ENCODE peak calls at places on chromosomes 2 and 18, in nine cellular contexts. One of them, this sample, is unnamed.

GRCh38 chr2:33084433-33084832 is 137.7 kb downstream of the LTBP1 start:
- DNase-seq in cardiac muscle cell: no peak
- DNase-seq in Kasumi-1: no peak
- DNase-seq in naive thymus-derived CD4-positive, alpha-beta T cell: no peak
- DNase-seq in NCI-H345: no peak
- DNase-seq in fibroblast of pulmonary artery: no peak
- DNase-seq in smooth muscle cell of the brain vasculature: no peak
- DNase-seq in body of pancreas: no peak
- DNase-seq in H54: no peak
- DNase-seq in this sample: no peak

GRCh38 chr2:70061317-70061716 is 26.0 kb upstream of the PCBP1 start:
- DNase-seq in body of pancreas: no peak
- DNase-seq in cardiac muscle cell: no peak
- DNase-seq in NCI-H345: no peak
- DNase-seq in naive thymus-derived CD4-positive, alpha-beta T cell: no peak
- DNase-seq in Kasumi-1: no peak
- DNase-seq in smooth muscle cell of the brain vasculature: no peak
- DNase-seq in fibroblast of pulmonary artery: no peak
- DNase-seq in H54: no peak
- DNase-seq in this sample: no peak

GRCh38 chr2:239607795-239608171 is 207.0 kb upstream of the HDAC4 start:
- DNase-seq in cardiac muscle cell: no peak
- DNase-seq in NCI-H345: no peak
- DNase-seq in smooth muscle cell of the brain vasculature: no peak
- DNase-seq in naive thymus-derived CD4-positive, alpha-beta T cell: no peak
- DNase-seq in body of pancreas: no peak
- DNase-seq in H54: no peak
- DNase-seq in fibroblast of pulmonary artery: no peak
- DNase-seq in Kasumi-1: no peak
- DNase-seq in this sample: no peak

GRCh38 chr18:45197526-45197970 is 417.7 kb upstream of the SLC14A2 start:
- DNase-seq in Kasumi-1: no peak
- DNase-seq in fibroblast of pulmonary artery: peak
- DNase-seq in H54: peak
- DNase-seq in body of pancreas: no peak
- DNase-seq in smooth muscle cell of the brain vasculature: no peak
- DNase-seq in cardiac muscle cell: peak
- DNase-seq in NCI-H345: peak
- DNase-seq in naive thymus-derived CD4-positive, alpha-beta T cell: no peak
- DNase-seq in this sample: peak

GRCh38 chr2:8197825-8198224 is 484.0 kb upstream of the ID2 start:
- DNase-seq in body of pancreas: no peak
- DNase-seq in NCI-H345: no peak
- DNase-seq in Kasumi-1: no peak
- DNase-seq in H54: no peak
- DNase-seq in naive thymus-derived CD4-positive, alpha-beta T cell: no peak
- DNase-seq in smooth muscle cell of the brain vasculature: no peak
- DNase-seq in fibroblast of pulmonary artery: no peak
- DNase-seq in cardiac muscle cell: no peak
- DNase-seq in this sample: no peak

GRCh38 chr2:186347472-186347871 is 138.6 kb upstream of the ZC3H15 start:
- DNase-seq in cardiac muscle cell: peak
- DNase-seq in NCI-H345: no peak
- DNase-seq in fibroblast of pulmonary artery: peak
- DNase-seq in naive thymus-derived CD4-positive, alpha-beta T cell: no peak
- DNase-seq in body of pancreas: no peak
- DNase-seq in Kasumi-1: no peak
- DNase-seq in H54: no peak
- DNase-seq in smooth muscle cell of the brain vasculature: no peak
- DNase-seq in this sample: no peak

GRCh38 chr2:54629914-54630609 is 93.4 kb upstream of the EML6 start:
- DNase-seq in H54: peak
- DNase-seq in body of pancreas: peak
- DNase-seq in smooth muscle cell of the brain vasculature: no peak
- DNase-seq in Kasumi-1: no peak
- DNase-seq in naive thymus-derived CD4-positive, alpha-beta T cell: no peak
- DNase-seq in fibroblast of pulmonary artery: peak
- DNase-seq in NCI-H345: no peak
- DNase-seq in cardiac muscle cell: peak
- DNase-seq in this sample: peak

GRCh38 chr2:38959938-38960608 is 70.4 kb downstream of the ARHGEF33 start:
- DNase-seq in body of pancreas: peak
- DNase-seq in smooth muscle cell of the brain vasculature: peak
- DNase-seq in NCI-H345: no peak
- DNase-seq in cardiac muscle cell: peak
- DNase-seq in naive thymus-derived CD4-positive, alpha-beta T cell: peak
- DNase-seq in Kasumi-1: no peak
- DNase-seq in fibroblast of pulmonary artery: peak
- DNase-seq in H54: no peak
- DNase-seq in this sample: peak

GRCh38 chr2:20580690-20581437 is 70.0 kb downstream of the HS1BP3 start:
- DNase-seq in naive thymus-derived CD4-positive, alpha-beta T cell: no peak
- DNase-seq in smooth muscle cell of the brain vasculature: no peak
- DNase-seq in NCI-H345: no peak
- DNase-seq in body of pancreas: no peak
- DNase-seq in cardiac muscle cell: no peak
- DNase-seq in Kasumi-1: no peak
- DNase-seq in H54: no peak
- DNase-seq in fibroblast of pulmonary artery: no peak
- DNase-seq in this sample: no peak

GRCh38 chr2:142872900-142873724 is 4.4 kb upstream of the KYNU start:
- DNase-seq in naive thymus-derived CD4-positive, alpha-beta T cell: no peak
- DNase-seq in cardiac muscle cell: peak
- DNase-seq in body of pancreas: no peak
- DNase-seq in fibroblast of pulmonary artery: peak
- DNase-seq in Kasumi-1: no peak
- DNase-seq in NCI-H345: no peak
- DNase-seq in H54: no peak
- DNase-seq in smooth muscle cell of the brain vasculature: no peak
- DNase-seq in this sample: peak

GRCh38 chr18:58271770-58272169 is 227.7 kb downstream of the NEDD4L start:
- DNase-seq in NCI-H345: no peak
- DNase-seq in fibroblast of pulmonary artery: no peak
- DNase-seq in Kasumi-1: no peak
- DNase-seq in H54: no peak
- DNase-seq in cardiac muscle cell: no peak
- DNase-seq in smooth muscle cell of the brain vasculature: no peak
- DNase-seq in naive thymus-derived CD4-positive, alpha-beta T cell: no peak
- DNase-seq in body of pancreas: no peak
- DNase-seq in this sample: no peak

GRCh38 chr2:180291060-180291459 is 284.0 kb upstream of the CWC22 start:
- DNase-seq in fibroblast of pulmonary artery: peak
- DNase-seq in body of pancreas: no peak
- DNase-seq in Kasumi-1: no peak
- DNase-seq in naive thymus-derived CD4-positive, alpha-beta T cell: no peak
- DNase-seq in cardiac muscle cell: peak
- DNase-seq in NCI-H345: no peak
- DNase-seq in smooth muscle cell of the brain vasculature: no peak
- DNase-seq in H54: no peak
- DNase-seq in this sample: peak

GRCh38 chr2:69143726-69144360 is 130.9 kb downstream of the ANTXR1 start:
- DNase-seq in H54: peak
- DNase-seq in cardiac muscle cell: no peak
- DNase-seq in smooth muscle cell of the brain vasculature: no peak
- DNase-seq in body of pancreas: no peak
- DNase-seq in Kasumi-1: no peak
- DNase-seq in naive thymus-derived CD4-positive, alpha-beta T cell: no peak
- DNase-seq in NCI-H345: no peak
- DNase-seq in fibroblast of pulmonary artery: no peak
- DNase-seq in this sample: no peak

GRCh38 chr2:20609349-20609994 is 41.4 kb downstream of the HS1BP3 start:
- DNase-seq in Kasumi-1: no peak
- DNase-seq in H54: no peak
- DNase-seq in body of pancreas: no peak
- DNase-seq in NCI-H345: peak
- DNase-seq in naive thymus-derived CD4-positive, alpha-beta T cell: no peak
- DNase-seq in smooth muscle cell of the brain vasculature: no peak
- DNase-seq in cardiac muscle cell: peak
- DNase-seq in fibroblast of pulmonary artery: peak
- DNase-seq in this sample: no peak

GRCh38 chr2:215068399-215068798 is 70.0 kb downstream of the ABCA12 start:
- DNase-seq in naive thymus-derived CD4-positive, alpha-beta T cell: no peak
- DNase-seq in NCI-H345: no peak
- DNase-seq in H54: no peak
- DNase-seq in fibroblast of pulmonary artery: no peak
- DNase-seq in cardiac muscle cell: no peak
- DNase-seq in smooth muscle cell of the brain vasculature: no peak
- DNase-seq in body of pancreas: no peak
- DNase-seq in Kasumi-1: no peak
- DNase-seq in this sample: no peak

GRCh38 chr18:22032392-22032961 is 136.9 kb upstream of the GATA6 start:
- DNase-seq in smooth muscle cell of the brain vasculature: no peak
- DNase-seq in naive thymus-derived CD4-positive, alpha-beta T cell: no peak
- DNase-seq in cardiac muscle cell: peak
- DNase-seq in fibroblast of pulmonary artery: peak
- DNase-seq in Kasumi-1: no peak
- DNase-seq in NCI-H345: no peak
- DNase-seq in body of pancreas: no peak
- DNase-seq in H54: peak
- DNase-seq in this sample: peak

GRCh38 chr18:12234451-12235190 is 19.5 kb upstream of the CIDEA start:
- DNase-seq in cardiac muscle cell: no peak
- DNase-seq in smooth muscle cell of the brain vasculature: no peak
- DNase-seq in fibroblast of pulmonary artery: no peak
- DNase-seq in body of pancreas: no peak
- DNase-seq in naive thymus-derived CD4-positive, alpha-beta T cell: no peak
- DNase-seq in Kasumi-1: no peak
- DNase-seq in H54: no peak
- DNase-seq in NCI-H345: no peak
- DNase-seq in this sample: no peak

GRCh38 chr2:202765435-202765834 is 106.1 kb downstream of the ICA1L start:
- DNase-seq in NCI-H345: no peak
- DNase-seq in fibroblast of pulmonary artery: no peak
- DNase-seq in H54: no peak
- DNase-seq in Kasumi-1: peak
- DNase-seq in cardiac muscle cell: no peak
- DNase-seq in body of pancreas: no peak
- DNase-seq in naive thymus-derived CD4-positive, alpha-beta T cell: no peak
- DNase-seq in smooth muscle cell of the brain vasculature: no peak
- DNase-seq in this sample: no peak

GRCh38 chr2:168169097-168169745 is 78.2 kb downstream of the STK39 start:
- DNase-seq in naive thymus-derived CD4-positive, alpha-beta T cell: no peak
- DNase-seq in H54: no peak
- DNase-seq in body of pancreas: no peak
- DNase-seq in fibroblast of pulmonary artery: peak
- DNase-seq in smooth muscle cell of the brain vasculature: peak
- DNase-seq in NCI-H345: no peak
- DNase-seq in cardiac muscle cell: no peak
- DNase-seq in Kasumi-1: no peak
- DNase-seq in this sample: no peak

GRCh38 chr2:30710016-30710415 is 97.2 kb downstream of the CAPN13 start:
- DNase-seq in H54: no peak
- DNase-seq in body of pancreas: no peak
- DNase-seq in naive thymus-derived CD4-positive, alpha-beta T cell: no peak
- DNase-seq in Kasumi-1: no peak
- DNase-seq in fibroblast of pulmonary artery: no peak
- DNase-seq in smooth muscle cell of the brain vasculature: no peak
- DNase-seq in cardiac muscle cell: no peak
- DNase-seq in NCI-H345: no peak
- DNase-seq in this sample: no peak

GRCh38 chr18:23618862-23619387 is 32.6 kb upstream of the NPC1 start:
- DNase-seq in naive thymus-derived CD4-positive, alpha-beta T cell: no peak
- DNase-seq in smooth muscle cell of the brain vasculature: no peak
- DNase-seq in fibroblast of pulmonary artery: no peak
- DNase-seq in body of pancreas: no peak
- DNase-seq in NCI-H345: no peak
- DNase-seq in Kasumi-1: peak
- DNase-seq in H54: no peak
- DNase-seq in cardiac muscle cell: peak
- DNase-seq in this sample: no peak

GRCh38 chr2:174752403-174753037 is 11.8 kb downstream of the CHRNA1 start:
- DNase-seq in Kasumi-1: no peak
- DNase-seq in H54: no peak
- DNase-seq in smooth muscle cell of the brain vasculature: no peak
- DNase-seq in fibroblast of pulmonary artery: no peak
- DNase-seq in cardiac muscle cell: no peak
- DNase-seq in NCI-H345: no peak
- DNase-seq in naive thymus-derived CD4-positive, alpha-beta T cell: no peak
- DNase-seq in body of pancreas: no peak
- DNase-seq in this sample: no peak

GRCh38 chr2:210884227-210884626 is 327.8 kb downstream of the CPS1 start:
- DNase-seq in smooth muscle cell of the brain vasculature: no peak
- DNase-seq in H54: no peak
- DNase-seq in Kasumi-1: no peak
- DNase-seq in cardiac muscle cell: no peak
- DNase-seq in body of pancreas: no peak
- DNase-seq in NCI-H345: no peak
- DNase-seq in naive thymus-derived CD4-positive, alpha-beta T cell: no peak
- DNase-seq in fibroblast of pulmonary artery: no peak
- DNase-seq in this sample: no peak

GRCh38 chr2:211751853-211752252 is 786.7 kb downstream of the ERBB4 start:
- DNase-seq in cardiac muscle cell: no peak
- DNase-seq in fibroblast of pulmonary artery: no peak
- DNase-seq in NCI-H345: no peak
- DNase-seq in H54: no peak
- DNase-seq in body of pancreas: no peak
- DNase-seq in naive thymus-derived CD4-positive, alpha-beta T cell: no peak
- DNase-seq in Kasumi-1: no peak
- DNase-seq in smooth muscle cell of the brain vasculature: no peak
- DNase-seq in this sample: no peak